ENCODE peak calls at places on chromosomes 4 and X, in four cellular contexts. A, J, T and Z are unnamed samples.

GRCh38 chr4:115154826-115155225 is 41.4 kb upstream of the NDST4 start:
- DNase-seq in A (no peak), J (no peak), T (no peak), Z (no peak)

GRCh38 chrX:38985945-38986344 is 184.7 kb downstream of the MID1IP1 start:
- DNase-seq in A (no peak), J (no peak), T (no peak), Z (no peak)

GRCh38 chr4:102299708-102300107 is 45.6 kb downstream of the SLC39A8 start:
- DNase-seq in A (peak; percentile 12), J (peak; percentile 57), T (no peak), Z (no peak)

GRCh38 chrX:151680805-151681204 is 14.5 kb upstream of the PRRG3 start:
- DNase-seq in A (peak; percentile 69), J (no peak), T (no peak), Z (no peak)

GRCh38 chrX:26070882-26071281 is 67.3 kb upstream of the MAGEB18 start:
- DNase-seq in A (no peak), J (no peak), T (no peak), Z (no peak)

GRCh38 chr4:828641-829271 is 2.8 kb upstream of the CPLX1 start:
- DNase-seq in A (no peak), J (peak; percentile 71), T (peak; percentile 60), Z (peak; percentile 77)

GRCh38 chr4:16158504-16158852 is 67.8 kb downstream of the TAPT1 start:
- DNase-seq in A (no peak), J (no peak), T (no peak), Z (no peak)

GRCh38 chr4:106978046-106978774 is 57.9 kb downstream of the DKK2 start:
- DNase-seq in A (no peak), J (peak; percentile 32), T (no peak), Z (no peak)